ENCODE peak calls at places on chromosome X, in nine cellular contexts. Y, P, A, W, R, J, T, G and S are unnamed samples.

GRCh38 chrX:56219702-56220101 is 12.5 kb upstream of the KLF8 start:
- DNase-seq in A (no peak), W (no peak), Y (no peak), P (no peak), T (no peak), J (no peak), R (no peak), G (no peak), S (no peak)

GRCh38 chrX:110244951-110245480 is 72.9 kb downstream of the AMMECR1 start:
- DNase-seq in A (no peak), R (no peak), W (no peak), J (no peak), T (no peak), P (no peak), Y (no peak), G (no peak), S (no peak)

GRCh38 chrX:31178769-31179125 is 106.9 kb upstream of the FTHL17 start:
- DNase-seq in G (no peak), R (no peak), Y (no peak), A (peak), J (no peak), T (no peak), P (no peak), W (no peak), S (no peak)

GRCh38 chrX:33053001-33053400 is 158.3 kb downstream of the DMD start:
- DNase-seq in J (no peak), Y (no peak), R (no peak), T (no peak), W (no peak), P (no peak), A (no peak), G (no peak), S (no peak)

GRCh38 chrX:39900788-39901170 is 197.0 kb downstream of the BCOR start:
- DNase-seq in Y (no peak), R (no peak), A (no peak), J (no peak), G (no peak), T (no peak), W (no peak), P (no peak), S (no peak)

GRCh38 chrX:43835557-43835956 is 46.7 kb downstream of the MAOB start:
- DNase-seq in Y (no peak), J (no peak), R (no peak), W (no peak), A (no peak), G (no peak), P (no peak), T (no peak), S (no peak)

GRCh38 chrX:154457491-154458115 is 478 bp upstream of the PLXNA3 start:
- DNase-seq in R (peak), J (peak), W (peak), G (peak), A (no peak), P (no peak), Y (peak), T (peak), S (peak)

GRCh38 chrX:25596881-25597280 is 541.3 kb upstream of the MAGEB18 start:
- DNase-seq in J (no peak), R (no peak), G (no peak), W (no peak), A (no peak), T (no peak), P (no peak), Y (no peak), S (no peak)

GRCh38 chrX:130975947-130976346 is 72.9 kb upstream of the ENOX2 start:
- DNase-seq in Y (peak), R (no peak), P (no peak), J (peak), G (no peak), A (peak), W (no peak), T (no peak), S (no peak)

GRCh38 chrX:21638311-21638710 is 19.8 kb downstream of the KLHL34 start:
- DNase-seq in P (no peak), R (no peak), Y (no peak), A (peak), J (no peak), T (no peak), G (no peak), W (no peak), S (no peak)

GRCh38 chrX:44227981-44228380 is 115.5 kb downstream of the EFHC2 start:
- DNase-seq in G (no peak), W (no peak), A (no peak), J (no peak), Y (no peak), P (no peak), T (peak), R (no peak), S (no peak)

GRCh38 chrX:13966071-13966850 is 63.4 kb downstream of the GEMIN8 start:
- DNase-seq in T (no peak), G (no peak), W (no peak), Y (no peak), J (no peak), R (no peak), A (no peak), P (no peak), S (no peak)

GRCh38 chrX:55714111-55714510 is 3.4 kb upstream of the RRAGB start:
- DNase-seq in T (no peak), P (no peak), R (no peak), A (no peak), J (no peak), Y (no peak), W (no peak), G (no peak), S (no peak)

GRCh38 chrX:77561372-77561771 is 114.2 kb downstream of the FGF16 start:
- DNase-seq in W (no peak), J (no peak), R (no peak), G (no peak), A (no peak), T (no peak), P (no peak), Y (no peak), S (no peak)

GRCh38 chrX:70769659-70770232 is 138.8 kb downstream of the TEX11 start:
- DNase-seq in G (no peak), R (no peak), J (no peak), W (no peak), A (peak), P (no peak), T (no peak), Y (no peak), S (no peak)

GRCh38 chrX:10549280-10549679 is 71.1 kb downstream of the MID1 start:
- DNase-seq in J (no peak), P (no peak), G (no peak), T (no peak), R (no peak), W (no peak), A (no peak), Y (no peak), S (no peak)

GRCh38 chrX:22340022-22340616 is 67.4 kb downstream of the CBLL2 start:
- DNase-seq in P (no peak), W (no peak), A (no peak), G (no peak), J (no peak), Y (no peak), R (no peak), T (no peak), S (no peak)

GRCh38 chrX:1361275-1361674 is 24.7 kb downstream of the IL3RA start:
- DNase-seq in P (peak), Y (no peak), A (no peak), G (no peak), R (no peak), W (no peak), T (no peak), J (no peak), S (no peak)

GRCh38 chrX:119343856-119344255 is 55.3 kb upstream of the SLC25A43 start:
- DNase-seq in P (no peak), R (no peak), A (no peak), Y (no peak), G (no peak), J (no peak), T (no peak), W (no peak), S (no peak)

GRCh38 chrX:134512566-134512965 is 52.6 kb downstream of the HPRT1 start:
- DNase-seq in J (no peak), P (no peak), G (no peak), A (peak), W (no peak), T (no peak), Y (no peak), R (no peak), S (no peak)

GRCh38 chrX:70174754-70175153 is 2.5 kb upstream of the DGAT2L6 start:
- DNase-seq in T (no peak), W (no peak), Y (no peak), J (no peak), P (no peak), A (peak), G (no peak), R (no peak), S (no peak)

GRCh38 chrX:17738002-17738713 is 865 bp downstream of the SCML1 start:
- DNase-seq in W (peak), T (peak), G (peak), J (no peak), A (peak), R (peak), Y (peak), P (peak), S (peak)

GRCh38 chrX:49053223-49054072 is 5.4 kb upstream of the CCDC120 start:
- DNase-seq in J (peak), Y (peak), R (peak), T (peak), A (no peak), P (peak), W (peak), G (peak), S (peak)

GRCh38 chrX:48505481-48505880 is 3.3 kb upstream of the PORCN start:
- DNase-seq in G (no peak), T (no peak), P (peak), J (no peak), Y (no peak), R (no peak), W (no peak), A (no peak), S (no peak)

GRCh38 chrX:136219893-136220292 is 31.3 kb downstream of the MAP7D3 start:
- DNase-seq in T (no peak), A (no peak), W (no peak), R (no peak), G (no peak), J (no peak), Y (no peak), P (no peak), S (no peak)

GRCh38 chrX:42680651-42681050 is 97.3 kb downstream of the PPP1R2C start:
- DNase-seq in J (no peak), G (no peak), T (peak), W (no peak), P (no peak), Y (no peak), A (no peak), R (no peak), S (no peak)

GRCh38 chrX:151816914-151817313 is 82.4 kb downstream of the CNGA2 start:
- DNase-seq in A (no peak), J (no peak), W (no peak), T (no peak), Y (no peak), P (no peak), G (no peak), R (no peak), S (no peak)